ENCODE peak calls at places on chromosomes 2 and 18, in five cellular contexts. V is GM23338, Y is cardiac muscle cell, R is dorsolateral prefrontal cortex, A is DND-41. S is an unnamed sample.

GRCh38 chr2:111017909-111018308 is 102.8 kb upstream of the BCL2L11 start:
- DNase-seq in Y (no peak), R (no peak), V (no peak), A (no peak), S (no peak)

GRCh38 chr2:71736986-71737385 is 283.6 kb downstream of the DYSF start:
- DNase-seq in V (no peak), Y (no peak), R (peak), A (no peak), S (no peak)

GRCh38 chr18:41966943-41967342 is 11.9 kb downstream of the PIK3C3 start:
- DNase-seq in R (no peak), Y (no peak), A (no peak), V (no peak), S (no peak)

GRCh38 chr2:166127217-166128155 is at the start of gene SCN1A:
- DNase-seq in V (peak), A (peak), Y (peak), R (no peak), S (no peak)

GRCh38 chr2:144154205-144154604 is 365.7 kb downstream of the ZEB2 start:
- DNase-seq in V (no peak), A (no peak), Y (no peak), R (no peak), S (no peak)

GRCh38 chr18:1014496-1014895 is 109.8 kb downstream of the ADCYAP1 start:
- DNase-seq in R (no peak), Y (no peak), A (no peak), V (peak), S (no peak)

GRCh38 chr2:161586517-161587167 is 37.6 kb upstream of the SLC4A10 start:
- DNase-seq in V (peak), R (no peak), Y (peak), A (no peak), S (no peak)

GRCh38 chr2:232842689-232843088 is 27.4 kb upstream of the SNORC start:
- DNase-seq in R (no peak), A (no peak), V (no peak), Y (no peak), S (no peak)

GRCh38 chr2:128473175-128474013 is 154.7 kb upstream of the HS6ST1 start:
- DNase-seq in A (peak), V (peak), Y (no peak), R (no peak), S (peak)

GRCh38 chr2:102166189-102166845 is 20.5 kb upstream of the IL1RL2 start:
- DNase-seq in R (no peak), Y (peak), A (no peak), V (peak), S (peak)

GRCh38 chr2:187994464-187995331 is 297.0 kb upstream of the GULP1 start:
- DNase-seq in A (no peak), V (no peak), R (peak), Y (peak), S (peak)

GRCh38 chr2:137857871-137858270 is 106.4 kb upstream of the HNMT start:
- DNase-seq in V (peak), A (no peak), R (no peak), Y (peak), S (no peak)

GRCh38 chr2:24104906-24105305 is 18.2 kb downstream of the PFN4 start:
- DNase-seq in R (no peak), A (no peak), V (no peak), Y (no peak), S (no peak)

GRCh38 chr2:228669751-228670150 is 488.3 kb upstream of the SPHKAP start:
- DNase-seq in Y (no peak), A (no peak), R (no peak), V (no peak), S (no peak)

GRCh38 chr18:46071894-46072867 is at the start of gene PSTPIP2:
- DNase-seq in A (no peak), R (no peak), V (peak), Y (peak), S (peak)

GRCh38 chr2:236346366-236346765 is 82.2 kb upstream of the ASB18 start:
- DNase-seq in A (no peak), Y (no peak), R (no peak), V (no peak), S (no peak)

GRCh38 chr2:240639566-240639965 is 14.3 kb downstream of the GPR35 start:
- DNase-seq in A (no peak), Y (no peak), V (no peak), R (no peak), S (no peak)

GRCh38 chr2:119383410-119384140 is 16.8 kb downstream of the DBI start:
- DNase-seq in V (no peak), Y (peak), R (no peak), A (no peak), S (no peak)

DNA sequence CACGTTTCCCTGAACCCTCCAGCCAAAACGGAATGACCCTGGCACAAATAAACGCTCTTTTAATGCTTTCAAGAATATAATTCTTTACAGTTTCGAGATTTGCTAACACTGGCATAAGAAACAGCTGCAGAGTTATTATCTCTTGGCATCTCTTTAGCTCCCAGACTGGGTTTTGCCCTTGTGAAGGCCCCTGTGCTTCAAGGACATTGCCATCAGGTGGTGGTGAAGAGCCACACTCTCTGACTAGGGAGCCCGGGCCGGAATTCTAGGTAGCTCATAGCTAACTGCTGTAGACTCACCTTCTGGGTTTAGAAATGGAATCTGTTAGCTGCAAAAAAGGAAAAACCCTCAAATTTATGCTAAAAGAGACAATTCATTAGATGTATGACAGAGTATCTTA is 13.3 kb upstream of the GALNT14 start:
- DNase-seq in V (peak), A (no peak), R (no peak), Y (peak), S (no peak)
- TF ChIP-seq CTCF in V (peak), A (no peak), R (no peak), Y (no peak), S (no peak)

GRCh38 chr2:201242562-201243277 is 17.6 kb upstream of the CASP8 start:
- DNase-seq in R (no peak), Y (no peak), A (no peak), V (no peak), S (no peak)
- TF ChIP-seq CTCF in R (no peak), Y (no peak), A (no peak), V (no peak), S (no peak)

DNA sequence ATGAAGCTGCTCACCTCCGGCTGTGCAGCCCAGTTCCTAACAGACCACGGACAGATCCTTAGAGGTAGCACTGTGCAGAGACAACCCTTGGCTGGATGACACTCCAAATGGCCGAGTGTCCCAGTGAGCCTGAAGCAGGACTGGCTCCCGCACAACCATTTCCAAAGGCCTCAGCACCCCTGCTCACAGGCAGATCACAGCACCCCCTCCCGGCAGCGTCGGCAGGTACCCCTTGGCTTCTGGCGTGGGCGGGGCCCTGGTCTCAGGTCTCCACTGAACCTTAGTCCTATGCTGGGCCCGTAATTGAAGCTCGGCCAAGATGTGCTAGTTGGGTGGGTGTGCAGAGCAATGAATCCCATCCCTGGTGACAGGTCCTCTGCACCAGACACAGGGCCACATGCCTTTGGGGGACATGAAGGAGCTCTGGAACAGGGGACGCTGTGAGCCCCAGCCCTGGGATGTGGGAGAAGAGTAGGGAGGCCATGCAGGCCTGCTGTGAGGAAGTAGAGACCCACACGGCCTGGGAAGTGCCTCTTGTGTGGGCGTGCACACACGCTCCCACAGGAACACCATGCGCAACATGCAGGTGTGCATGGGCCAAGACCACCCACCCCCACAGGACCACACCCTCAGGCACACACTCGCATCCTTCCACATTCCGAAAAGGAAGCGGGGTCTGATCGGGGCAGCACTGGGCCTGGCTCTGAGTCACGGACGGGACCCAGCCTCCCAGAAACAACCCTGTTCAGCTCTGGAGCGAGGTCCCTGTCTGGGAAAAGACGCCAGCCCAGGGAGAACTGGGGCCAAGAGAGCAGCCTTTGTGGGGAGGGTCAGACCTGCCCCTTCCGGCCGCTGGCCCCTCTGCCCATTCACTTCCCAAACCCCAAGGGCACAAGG is 2.8 kb downstream of the DUSP2 start:
- DNase-seq in A (no peak), V (peak), R (no peak), Y (no peak), S (peak)
- TF ChIP-seq CTCF in A (no peak), V (peak), R (no peak), Y (no peak), S (peak)

GRCh38 chr2:178208817-178209216 is 14.5 kb downstream of the OSBPL6 start:
- DNase-seq in Y (peak), A (no peak), V (peak), R (no peak), S (no peak)
- TF ChIP-seq CTCF in Y (peak), A (no peak), V (peak), R (peak), S (no peak)

GRCh38 chr18:36067118-36067957 is at the start of gene RPRD1A:
- DNase-seq in A (peak), Y (peak), R (peak), V (peak), S (peak)
- TF ChIP-seq CTCF in A (no peak), Y (no peak), R (no peak), V (no peak), S (no peak)

GRCh38 chr18:69590150-69590549 is 189.5 kb downstream of the DOK6 start:
- DNase-seq in V (no peak), A (no peak), R (no peak), Y (no peak), S (no peak)

GRCh38 chr18:69584429-69584828 is 183.7 kb downstream of the DOK6 start:
- DNase-seq in R (no peak), Y (no peak), A (no peak), V (no peak), S (no peak)

GRCh38 chr18:69586581-69586980 is 185.9 kb downstream of the DOK6 start:
- DNase-seq in R (no peak), Y (no peak), V (no peak), A (no peak), S (no peak)

GRCh38 chr18:69585696-69586095 is 185.0 kb downstream of the DOK6 start:
- DNase-seq in Y (no peak), R (no peak), A (no peak), V (no peak), S (no peak)

DNA sequence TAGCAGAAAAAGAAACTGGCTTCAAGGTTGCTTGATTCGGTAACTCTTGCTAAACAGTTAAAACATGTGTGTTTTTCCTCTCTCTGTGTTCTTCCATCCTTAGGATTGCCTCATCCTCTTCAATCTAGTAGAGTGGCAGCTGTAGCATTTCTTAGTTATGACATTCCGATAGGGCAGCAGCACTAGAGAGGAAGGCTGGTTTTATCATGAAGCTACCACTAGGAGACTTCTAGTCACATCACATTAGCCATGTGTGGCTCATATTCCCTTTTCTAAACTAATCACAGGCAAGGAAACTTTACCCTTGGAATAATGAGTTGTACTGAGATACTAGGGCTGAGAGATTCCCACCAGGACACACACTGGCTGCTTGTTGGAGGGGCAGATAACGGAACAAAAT is 187.6 kb downstream of the DOK6 start:
- DNase-seq in Y (no peak), A (no peak), V (peak), R (no peak), S (no peak)
- TF ChIP-seq CTCF in Y (peak), A (no peak), V (peak), R (no peak), S (no peak)

GRCh38 chr2:136251777-136252477 is 134.0 kb upstream of the CXCR4 start:
- DNase-seq in A (no peak), R (no peak), Y (no peak), V (no peak), S (no peak)

GRCh38 chr2:136254681-136255080 is 136.7 kb upstream of the CXCR4 start:
- DNase-seq in V (no peak), A (no peak), R (no peak), Y (no peak), S (no peak)

GRCh38 chr2:136255127-136255526 is 137.2 kb upstream of the CXCR4 start:
- DNase-seq in A (no peak), R (no peak), V (no peak), Y (no peak), S (no peak)

GRCh38 chr2:136255648-136256461 is 137.9 kb upstream of the CXCR4 start:
- DNase-seq in V (no peak), Y (no peak), A (no peak), R (no peak), S (no peak)

GRCh38 chr2:136253288-136254004 is 135.5 kb upstream of the CXCR4 start:
- DNase-seq in Y (no peak), R (no peak), A (no peak), V (no peak), S (no peak)
- TF ChIP-seq CTCF in Y (no peak), R (no peak), A (no peak), V (no peak), S (no peak)

GRCh38 chr2:60529111-60529510 is 24.3 kb downstream of the BCL11A start:
- DNase-seq in A (no peak), V (no peak), R (no peak), Y (no peak), S (no peak)
- TF ChIP-seq CTCF in A (no peak), V (no peak), R (no peak), Y (no peak), S (no peak)

DNA sequence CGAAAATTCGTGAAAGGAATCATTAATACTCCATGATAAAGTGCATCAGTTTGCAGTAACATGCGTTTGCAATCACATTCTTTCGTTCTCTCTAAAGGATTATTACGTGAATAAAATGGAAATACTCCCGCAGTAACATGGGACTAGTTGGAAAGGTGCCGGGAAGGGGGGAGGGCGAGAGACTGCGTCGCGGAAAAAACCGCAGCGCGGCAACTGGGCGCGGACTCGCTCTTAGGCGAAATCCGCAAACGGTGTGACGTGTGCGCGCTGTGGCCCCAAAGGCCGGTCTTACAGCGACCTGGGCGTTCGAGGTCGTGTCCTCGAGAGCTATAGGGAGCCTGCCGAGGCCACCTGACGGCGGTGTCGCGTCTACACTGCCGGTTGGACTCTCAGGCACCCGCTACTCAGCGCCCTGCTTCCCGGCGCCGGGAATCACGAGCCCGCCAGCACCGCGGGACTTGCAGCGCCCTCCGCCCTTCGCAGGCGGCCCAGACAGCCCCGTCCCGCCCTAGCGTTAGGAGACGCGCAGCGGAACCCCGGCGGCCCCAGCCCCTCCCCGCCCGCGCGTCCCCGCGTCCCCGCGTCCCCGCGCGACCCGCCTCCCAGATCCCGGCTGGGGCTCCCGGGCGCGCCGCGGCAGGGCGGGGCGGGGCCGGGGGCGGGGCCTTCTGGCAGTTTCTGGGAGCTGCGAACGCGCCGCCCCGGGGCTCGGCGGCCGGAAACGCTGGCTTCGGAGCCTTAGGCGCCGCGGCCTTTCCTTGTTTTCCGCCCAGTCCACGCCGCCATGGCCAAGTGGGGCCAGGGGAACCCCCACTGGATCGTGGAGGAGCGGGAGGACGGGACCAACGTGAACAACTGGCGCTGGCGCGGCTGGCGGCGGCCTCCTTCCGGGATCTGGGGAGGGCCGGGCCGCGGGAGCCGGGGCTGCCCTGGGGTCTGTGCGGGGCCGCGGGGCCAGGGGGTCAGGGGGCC is 15.1 kb downstream of the C2orf74 start:
- DNase-seq in A (peak), Y (peak), V (peak), R (peak), S (peak)
- TF ChIP-seq CTCF in A (no peak), Y (no peak), V (no peak), R (peak), S (no peak)